ENCODE peak calls at places on chromosome 20, in six cellular contexts. Q, S, H, A, J and N are unnamed samples. For H3K36me3, the result is how much of the 10 kb centered on the place peaks cover.

GRCh38 chr20:11891081-11891826 is 26.4 kb upstream of the BTBD3 start:
- DNase-seq in S (peak), H (peak), Q (peak), J (peak), A (peak), N (no peak)

GRCh38 chr20:31823360-31824124 is 4.4 kb downstream of the MYLK2 start:
- DNase-seq in S (no peak), A (peak), J (no peak), Q (no peak), H (no peak), N (peak)

GRCh38 chr20:35650632-35651031 is 14.1 kb downstream of the CPNE1 start:
- DNase-seq in Q (no peak), S (no peak), H (no peak), J (no peak), A (no peak), N (no peak)

GRCh38 chr20:46011631-46012482 is 3.1 kb downstream of the MMP9 start:
- DNase-seq in H (peak), Q (no peak), J (peak), S (peak), A (peak), N (peak)

GRCh38 chr20:8155848-8156602 is 24.0 kb downstream of the PLCB1 start:
- DNase-seq in H (peak), S (no peak), J (no peak), Q (no peak), A (no peak), N (no peak)

GRCh38 chr20:4507288-4507719 is 214.4 kb upstream of the PRND start:
- DNase-seq in S (no peak), J (no peak), H (peak), A (no peak), Q (no peak), N (no peak)

GRCh38 chr20:51955756-51956155 is 153.4 kb upstream of the SALL4 start:
- DNase-seq in H (no peak), A (no peak), S (no peak), J (no peak), Q (no peak), N (no peak)

GRCh38 chr20:33372993-33373441 is 28.3 kb downstream of the CDK5RAP1 start:
- DNase-seq in A (no peak), J (no peak), Q (no peak), S (no peak), H (no peak), N (no peak)

GRCh38 chr20:62924567-62925419 is 1.5 kb downstream of the DIDO1 start:
- DNase-seq in J (no peak), S (no peak), H (peak), A (peak), Q (no peak), N (no peak)

GRCh38 chr20:62786100-62786499 is 10.2 kb upstream of the MRGBP start:
- DNase-seq in H (no peak), S (no peak), A (no peak), J (no peak), Q (no peak), N (no peak)

GRCh38 chr20:32114305-32114960 is 4.9 kb downstream of the TM9SF4 start:
- DNase-seq in J (no peak), H (no peak), Q (no peak), S (no peak), A (peak), N (no peak)

GRCh38 chr20:49445176-49445575 is 37.3 kb downstream of the KCNB1 start:
- DNase-seq in J (no peak), S (no peak), H (peak), A (peak), Q (no peak), N (peak)

GRCh38 chr20:34536798-34537394 is 20.7 kb downstream of the DYNLRB1 start:
- DNase-seq in S (peak), J (peak), H (no peak), Q (no peak), A (peak), N (peak)

GRCh38 chr20:63286781-63287696 is 5.9 kb upstream of the COL20A1 start:
- DNase-seq in J (no peak), Q (no peak), A (no peak), H (no peak), S (no peak), N (no peak)

GRCh38 chr20:35368616-35369423 is 43.0 kb downstream of the UQCC1 start:
- DNase-seq in Q (no peak), J (no peak), A (no peak), H (no peak), S (peak), N (no peak)

DNA sequence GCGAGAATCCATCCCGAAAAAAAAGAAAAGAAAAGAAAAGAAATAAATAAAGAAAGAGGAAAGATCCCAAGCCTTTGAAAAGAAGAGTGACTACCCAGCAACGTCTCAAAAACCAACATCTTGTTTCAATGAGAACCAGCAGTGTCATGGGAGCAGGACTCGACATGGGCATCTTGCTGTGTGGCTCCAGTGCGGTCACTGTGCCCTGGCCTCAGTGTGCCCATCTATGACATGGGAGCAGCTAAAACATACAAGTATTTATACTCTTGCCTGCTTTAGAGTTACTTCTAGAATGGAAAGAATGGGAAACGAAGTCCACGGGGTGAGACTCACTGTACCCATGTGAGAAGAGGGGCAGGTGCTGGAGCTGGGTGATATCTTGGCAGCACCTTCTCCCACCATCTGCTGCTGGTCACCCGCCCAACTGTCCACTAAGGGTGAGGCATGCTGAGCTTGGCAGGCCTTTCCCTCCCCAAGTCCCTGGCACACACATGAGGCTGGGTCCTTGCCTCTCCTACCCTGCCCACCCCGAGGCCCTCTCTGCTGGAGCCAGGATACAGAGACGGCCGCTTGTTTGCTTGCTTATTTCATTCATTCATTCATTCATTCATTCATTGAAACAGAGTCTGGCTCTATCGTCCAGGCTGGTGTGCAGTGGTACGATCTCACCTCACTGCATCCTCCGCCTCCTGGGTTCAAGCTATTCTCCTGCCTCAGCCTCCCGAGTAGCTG is 77.7 kb downstream of the RIPOR3 start:
- DNase-seq in S (no peak), Q (no peak), H (no peak), A (no peak), J (no peak), N (no peak)
- H3K36me3 ChIP-seq in S (under half), Q (under half), H (under half), A (under half), J (under half), N (under half)

GRCh38 chr20:58267389-58268215 is 39.1 kb upstream of the ANKRD60 start:
- DNase-seq in J (no peak), Q (no peak), S (no peak), H (no peak), A (no peak), N (no peak)

GRCh38 chr20:58261660-58262059 is 33.2 kb upstream of the ANKRD60 start:
- DNase-seq in H (no peak), S (no peak), J (no peak), A (no peak), Q (no peak), N (no peak)

GRCh38 chr20:58268421-58268821 is 40.0 kb upstream of the ANKRD60 start:
- DNase-seq in J (no peak), A (no peak), Q (no peak), S (no peak), H (peak), N (no peak)

GRCh38 chr20:58260006-58260405 is 31.6 kb upstream of the ANKRD60 start:
- DNase-seq in H (no peak), A (no peak), S (no peak), J (no peak), Q (no peak), N (no peak)

DNA sequence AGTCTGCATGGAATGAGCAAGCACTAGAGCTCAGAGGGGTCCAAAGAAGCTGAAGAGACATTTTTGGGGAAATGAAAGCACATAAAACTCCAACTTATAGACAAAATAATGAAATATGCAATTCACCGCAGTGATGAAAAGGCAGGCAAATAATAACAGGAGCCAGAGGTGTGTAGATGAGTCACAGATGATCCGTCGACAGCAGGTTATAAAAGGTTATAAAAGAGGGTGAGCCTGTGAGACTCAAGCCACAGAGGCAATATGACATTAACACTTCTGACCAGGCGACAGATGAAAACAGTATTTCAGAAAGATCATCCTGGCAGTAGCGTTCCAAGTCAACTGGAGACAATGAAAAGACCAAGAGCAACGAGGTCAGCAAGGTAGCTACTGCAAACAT is 35.8 kb upstream of the ANKRD60 start:
- DNase-seq in A (no peak), Q (no peak), S (no peak), H (peak), J (no peak), N (no peak)
- H3K36me3 ChIP-seq in A (under half), Q (under half), S (half or more), H (under half), J (under half), N (under half)

DNA sequence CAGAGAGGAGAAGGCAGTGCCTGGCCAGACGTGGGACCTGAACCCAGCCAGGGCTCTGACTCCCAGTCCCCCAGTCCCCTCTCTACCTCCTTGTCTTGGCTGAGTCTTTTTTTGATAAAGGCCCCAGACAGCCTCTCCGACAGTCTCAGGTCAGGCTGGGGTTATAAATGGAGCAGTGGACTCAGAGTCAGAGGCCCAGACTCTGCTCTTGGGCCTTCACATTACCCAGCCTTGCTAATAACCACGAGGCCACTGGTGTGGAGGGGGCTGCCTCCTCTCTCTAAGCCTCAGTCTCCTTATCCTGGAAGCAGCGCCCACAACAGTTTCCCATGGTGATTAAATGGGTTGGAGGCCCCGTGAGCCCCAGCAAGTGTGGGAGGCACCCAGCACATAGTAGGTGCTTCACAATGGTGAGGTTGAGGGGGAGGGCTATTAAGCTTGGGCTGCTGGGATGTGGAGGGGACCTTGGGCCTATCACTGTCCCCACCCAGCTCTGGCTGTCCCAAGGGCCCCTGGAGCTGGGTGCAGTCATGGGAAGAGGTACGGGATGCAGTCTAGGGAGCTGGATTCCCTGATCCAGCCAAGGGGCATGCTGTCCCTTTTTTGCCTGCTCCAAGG is 35.7 kb downstream of the TGM2 start:
- DNase-seq in A (no peak), J (peak), Q (no peak), S (no peak), H (no peak), N (no peak)
- H3K36me3 ChIP-seq in A (under half), J (under half), Q (under half), S (half or more), H (under half), N (under half)

GRCh38 chr20:44118185-44119034 is 68.6 kb downstream of the JPH2 start:
- DNase-seq in H (no peak), J (peak), S (no peak), Q (no peak), A (no peak), N (no peak)
- H3K36me3 ChIP-seq in H (under half), J (under half), S (under half), Q (under half), A (under half), N (under half)

DNA sequence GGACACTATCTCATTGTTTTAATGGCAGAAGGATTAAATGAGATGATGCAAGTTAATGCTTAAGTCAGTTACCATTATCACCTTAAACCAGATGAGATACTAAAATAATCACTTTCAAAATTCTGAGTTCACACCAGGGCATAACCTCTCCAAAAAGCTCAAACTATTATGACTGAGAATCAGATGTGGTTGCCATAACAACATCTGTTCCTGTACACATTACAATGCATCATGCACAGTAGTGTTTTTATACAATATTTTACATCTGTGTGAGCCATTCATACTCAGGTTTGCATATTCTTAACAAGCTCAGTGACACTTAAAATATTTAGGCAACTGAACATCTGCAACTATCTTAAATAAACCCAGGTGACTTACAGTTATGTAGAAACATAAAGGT is 10.2 kb downstream of the ADNP start:
- DNase-seq in J (no peak), Q (no peak), H (no peak), A (no peak), S (no peak), N (no peak)
- H3K36me3 ChIP-seq in J (under half), Q (half or more), H (half or more), A (half or more), S (under half), N (under half)

GRCh38 chr20:15544727-15545126 is 1028.5 kb downstream of the KIF16B start:
- DNase-seq in S (no peak), A (no peak), H (no peak), Q (no peak), J (no peak), N (no peak)

GRCh38 chr20:15547109-15547508 is 1026.1 kb downstream of the KIF16B start:
- DNase-seq in J (no peak), A (no peak), S (no peak), Q (no peak), H (no peak), N (no peak)

GRCh38 chr20:15550116-15550870 is 1023.0 kb downstream of the KIF16B start:
- DNase-seq in S (no peak), J (no peak), A (no peak), H (peak), Q (no peak), N (no peak)

GRCh38 chr20:15542655-15543054 is 1030.6 kb downstream of the KIF16B start:
- DNase-seq in S (no peak), J (no peak), A (no peak), Q (no peak), H (no peak), N (no peak)

DNA sequence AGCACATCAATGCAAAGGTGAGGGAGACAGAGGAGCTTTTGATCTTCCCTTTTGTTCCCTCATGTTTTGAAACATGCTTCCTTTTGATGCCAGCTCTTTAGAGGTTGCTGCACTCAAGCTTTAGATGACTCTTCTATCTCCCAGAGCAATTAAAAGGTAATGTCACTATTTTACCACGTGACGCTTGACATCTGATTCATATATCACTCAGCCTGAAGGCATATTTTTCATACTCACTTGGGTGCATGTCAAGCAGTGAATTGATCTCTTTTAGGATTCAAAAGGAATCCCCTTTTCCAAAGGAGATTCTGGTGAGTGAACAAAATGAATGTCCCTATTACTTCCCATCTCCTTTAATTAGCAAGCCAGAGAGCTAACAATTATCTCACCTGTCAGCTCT is 1026.6 kb downstream of the KIF16B start:
- DNase-seq in S (no peak), A (no peak), J (no peak), H (peak), Q (no peak), N (no peak)
- H3K36me3 ChIP-seq in S (under half), A (under half), J (under half), H (under half), Q (under half), N (under half)

DNA sequence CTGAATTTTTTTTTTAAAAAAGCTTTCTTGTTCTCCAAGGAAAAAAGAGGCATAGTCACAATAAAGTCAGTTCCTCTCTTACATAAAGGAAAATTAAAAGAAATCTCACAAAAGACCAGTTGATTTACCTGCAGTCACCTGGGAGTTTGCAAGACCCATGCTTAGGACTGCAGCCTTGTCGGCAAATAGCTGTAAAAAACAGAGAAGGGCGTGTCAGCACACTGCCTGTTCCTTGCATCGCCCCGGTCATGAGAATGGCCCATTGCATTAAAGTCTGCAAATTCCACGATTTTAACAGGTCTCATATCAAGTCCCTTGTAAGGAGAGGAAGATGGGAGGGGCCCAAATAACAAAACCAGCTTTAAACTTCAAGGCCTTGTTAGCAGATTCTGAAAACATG is 17.5 kb downstream of the JAG1 start:
- DNase-seq in A (no peak), S (no peak), H (no peak), Q (no peak), J (no peak), N (no peak)
- H3K36me3 ChIP-seq in A (half or more), S (half or more), H (half or more), Q (half or more), J (under half), N (under half)

DNA sequence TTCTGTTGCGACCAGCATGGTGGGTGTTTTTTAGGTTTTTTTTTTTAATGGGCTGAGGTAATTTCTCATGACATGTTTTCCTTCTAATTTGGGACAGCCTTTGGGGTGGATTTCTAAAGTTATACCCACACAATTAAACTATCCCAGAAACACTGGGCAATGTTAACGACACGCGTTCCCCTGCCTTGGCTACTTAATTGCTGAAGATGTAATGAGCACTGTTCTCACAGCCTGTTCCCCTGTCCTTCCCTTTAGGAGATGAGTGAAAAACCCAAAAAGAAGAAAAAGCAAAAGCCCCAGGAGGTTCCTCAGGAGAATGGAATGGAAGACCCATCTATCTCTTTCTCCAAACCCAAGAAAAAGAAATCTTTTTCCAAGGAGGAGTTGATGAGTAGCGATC is 5.2 kb downstream of the NOP56 start:
- DNase-seq in S (no peak), J (no peak), H (no peak), A (no peak), Q (no peak), N (no peak)
- H3K36me3 ChIP-seq in S (half or more), J (half or more), H (half or more), A (half or more), Q (half or more), N (half or more)

GRCh38 chr20:38763616-38764015 is 15.4 kb downstream of the ACTR5 start:
- DNase-seq in S (no peak), J (no peak), A (no peak), H (no peak), Q (no peak), N (no peak)

GRCh38 chr20:38769376-38770295 is 21.4 kb downstream of the ACTR5 start:
- DNase-seq in J (no peak), H (no peak), Q (no peak), S (no peak), A (no peak), N (no peak)

GRCh38 chr20:38762174-38762573 is 13.9 kb downstream of the ACTR5 start:
- DNase-seq in A (no peak), Q (no peak), H (no peak), S (no peak), J (no peak), N (no peak)

GRCh38 chr20:38764563-38765355 is 16.5 kb downstream of the ACTR5 start:
- DNase-seq in J (no peak), A (no peak), H (peak), S (no peak), Q (no peak), N (no peak)

DNA sequence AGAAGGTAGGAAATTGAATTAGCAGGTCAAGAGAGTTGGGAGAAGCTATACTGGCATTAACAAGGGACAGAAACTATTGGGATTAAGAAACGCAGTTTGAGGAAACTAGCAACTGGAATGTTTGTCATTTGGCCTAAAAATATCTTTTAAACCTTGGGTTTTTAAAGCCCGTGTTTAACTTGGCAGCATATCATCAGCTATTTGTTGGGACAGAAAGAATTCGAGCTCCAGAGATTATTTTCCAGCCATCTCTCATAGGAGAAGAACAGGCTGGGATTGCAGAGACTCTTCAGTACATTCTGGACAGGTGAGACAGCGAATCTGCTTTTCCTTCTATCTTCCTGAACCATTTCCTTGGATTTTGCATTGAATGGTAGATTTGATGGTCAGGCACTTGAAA is 17.8 kb downstream of the ACTR5 start:
- DNase-seq in J (no peak), Q (no peak), S (no peak), A (no peak), H (no peak), N (no peak)
- H3K36me3 ChIP-seq in J (half or more), Q (half or more), S (half or more), A (under half), H (under half), N (under half)